ENCODE peak calls at places on chromosomes 2 and 18, in six cellular contexts. J, U, H, C, S and O are unnamed samples.

GRCh38 chr2:194723446-194723845 is 933.6 kb upstream of the SLC39A10 start:
- DNase-seq in J (no peak), U (no peak), H (no peak), C (no peak), S (no peak), O (no peak)

GRCh38 chr2:8677646-8678592 is 3.9 kb upstream of the ID2 start:
- DNase-seq in J (peak; percentile 34), U (peak; percentile 96), H (peak; percentile 73), C (peak; percentile 81), S (peak; percentile 49), O (no peak)

GRCh38 chr2:70851704-70852103 is 16.1 kb upstream of the CD207 start:
- DNase-seq in J (no peak), U (no peak), H (no peak), C (no peak), S (no peak), O (no peak)

GRCh38 chr18:75161629-75162028 is 47.3 kb downstream of the PTGR3 start:
- DNase-seq in J (peak; percentile 32), U (no peak), H (peak; percentile 53), C (peak; percentile 67), S (no peak), O (no peak)

GRCh38 chr2:17476060-17476459 is 42.2 kb downstream of the RAD51AP2 start:
- DNase-seq in J (no peak), U (no peak), H (no peak), C (no peak), S (no peak), O (no peak)

GRCh38 chr2:219056896-219057708 is 3.6 kb downstream of the IHH start:
- DNase-seq in J (no peak), U (peak; percentile 72), H (no peak), C (no peak), S (no peak), O (no peak)

GRCh38 chr18:35047697-35048292 is 6.6 kb downstream of the MAPRE2 start:
- DNase-seq in J (no peak), U (no peak), H (no peak), C (no peak), S (no peak), O (no peak)

GRCh38 chr2:149902104-149902503 is 314.5 kb upstream of the MMADHC start:
- DNase-seq in J (no peak), U (peak; percentile 46), H (no peak), C (no peak), S (no peak), O (no peak)

GRCh38 chr2:119085613-119086012 is 72.9 kb downstream of the C1QL2 start:
- DNase-seq in J (no peak), U (no peak), H (peak; percentile 38), C (no peak), S (no peak), O (no peak)

GRCh38 chr2:173966274-173967098 is 1.3 kb upstream of the SP3 start:
- DNase-seq in J (no peak), U (peak; percentile 62), H (no peak), C (no peak), S (no peak), O (no peak)

GRCh38 chr2:207143474-207144190 is 22.1 kb downstream of the KLF7 start:
- DNase-seq in J (no peak), U (peak; percentile 47), H (peak; percentile 52), C (peak; percentile 82), S (no peak), O (no peak)

GRCh38 chr2:102181919-102182635 is 4.7 kb upstream of the IL1RL2 start:
- DNase-seq in J (no peak), U (no peak), H (no peak), C (no peak), S (no peak), O (no peak)

GRCh38 chr2:55047677-55048299 is 2.5 kb downstream of the RTN4 start:
- DNase-seq in J (no peak), U (peak; percentile 45), H (no peak), C (peak; percentile 61), S (no peak), O (no peak)

GRCh38 chr2:9517118-9517782 is 38.4 kb downstream of the ADAM17 start:
- DNase-seq in J (no peak), U (no peak), H (no peak), C (no peak), S (no peak), O (no peak)

GRCh38 chr2:127052068-127052770 is 54.7 kb downstream of the BIN1 start:
- DNase-seq in J (no peak), U (peak; percentile 87), H (no peak), C (no peak), S (no peak), O (no peak)

GRCh38 chr2:125267683-125268082 is 1242.6 kb downstream of the CNTNAP5 start:
- DNase-seq in J (no peak), U (no peak), H (no peak), C (no peak), S (no peak), O (no peak)

GRCh38 chr2:160388464-160389263 is 104.9 kb downstream of the RBMS1 start:
- DNase-seq in J (no peak), U (no peak), H (peak; percentile 43), C (no peak), S (no peak), O (no peak)

DNA sequence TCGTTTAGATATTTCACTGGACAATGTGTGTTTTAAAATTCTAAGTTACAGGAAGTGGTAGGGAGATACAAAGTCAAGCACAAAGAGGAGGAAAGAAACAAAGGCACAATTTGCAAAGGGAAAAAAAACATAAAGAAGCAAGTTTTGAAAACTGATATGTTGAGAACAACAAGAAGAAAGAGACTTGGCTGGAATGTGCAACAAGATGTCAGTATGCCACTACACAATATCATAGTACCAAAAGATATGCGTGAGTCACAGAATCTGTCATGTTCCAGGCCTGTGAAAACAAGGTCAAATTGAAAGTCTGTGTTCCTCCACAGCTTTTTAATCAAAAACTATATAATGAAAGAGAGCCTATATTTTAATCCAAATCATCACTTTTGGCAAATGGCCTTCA is 12.0 kb downstream of the EXOC6B start:
- DNase-seq in J (no peak), U (peak; percentile 58), H (no peak), C (no peak), S (peak; percentile 43), O (no peak)
- H3K27ac ChIP-seq in J (no peak overlapping the region), U (no peak overlapping the region), H (no peak overlapping the region), C (peak overlapping the region; percentile 20), S (peak overlapping the region; percentile 51), O (no peak overlapping the region)

GRCh38 chr2:221501883-221502269 is 70.2 kb downstream of the EPHA4 start:
- DNase-seq in J (no peak), U (no peak), H (no peak), C (no peak), S (no peak), O (no peak)
- H3K4me3 ChIP-seq in J (no peak overlapping the region), U (peak overlapping the region; percentile 63), H (no peak overlapping the region), C (no peak overlapping the region), S (peak overlapping the region; percentile 10), O (no peak overlapping the region)

GRCh38 chr2:20592106-20593071 is 58.5 kb downstream of the HS1BP3 start:
- DNase-seq in J (no peak), U (no peak), H (no peak), C (peak; percentile 51), S (no peak), O (no peak)
- TF ChIP-seq CTCF in J (peak; percentile 20), U (no peak), H (no peak), C (no peak), S (peak; percentile 38), O (no peak)

DNA sequence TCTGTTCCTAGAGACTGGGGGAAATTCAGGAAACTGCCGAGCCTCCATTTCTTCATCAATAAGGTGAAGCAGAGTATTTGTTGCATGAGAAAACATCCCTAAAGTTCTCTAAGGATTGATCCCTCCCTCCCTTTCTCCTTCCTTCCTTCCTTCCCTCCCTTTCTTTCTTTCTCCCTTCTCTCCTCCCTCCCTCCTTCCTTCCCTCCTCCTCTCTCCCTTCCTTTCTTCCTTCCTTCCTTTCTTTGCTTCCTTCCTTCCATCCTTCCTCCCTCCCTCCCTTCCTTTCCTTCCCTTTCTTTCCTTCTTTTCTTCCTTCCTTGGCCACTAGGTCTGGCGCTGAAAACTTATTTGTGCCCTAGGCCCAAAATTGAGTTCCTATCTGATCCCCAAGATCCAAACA is 47.2 kb upstream of the PMAIP1 start:
- DNase-seq in J (no peak), U (no peak), H (no peak), C (no peak), S (no peak), O (no peak)
- H3K27ac ChIP-seq in J (no peak overlapping the region), U (no peak overlapping the region), H (no peak overlapping the region), C (no peak overlapping the region), S (no peak overlapping the region), O (no peak overlapping the region)

DNA sequence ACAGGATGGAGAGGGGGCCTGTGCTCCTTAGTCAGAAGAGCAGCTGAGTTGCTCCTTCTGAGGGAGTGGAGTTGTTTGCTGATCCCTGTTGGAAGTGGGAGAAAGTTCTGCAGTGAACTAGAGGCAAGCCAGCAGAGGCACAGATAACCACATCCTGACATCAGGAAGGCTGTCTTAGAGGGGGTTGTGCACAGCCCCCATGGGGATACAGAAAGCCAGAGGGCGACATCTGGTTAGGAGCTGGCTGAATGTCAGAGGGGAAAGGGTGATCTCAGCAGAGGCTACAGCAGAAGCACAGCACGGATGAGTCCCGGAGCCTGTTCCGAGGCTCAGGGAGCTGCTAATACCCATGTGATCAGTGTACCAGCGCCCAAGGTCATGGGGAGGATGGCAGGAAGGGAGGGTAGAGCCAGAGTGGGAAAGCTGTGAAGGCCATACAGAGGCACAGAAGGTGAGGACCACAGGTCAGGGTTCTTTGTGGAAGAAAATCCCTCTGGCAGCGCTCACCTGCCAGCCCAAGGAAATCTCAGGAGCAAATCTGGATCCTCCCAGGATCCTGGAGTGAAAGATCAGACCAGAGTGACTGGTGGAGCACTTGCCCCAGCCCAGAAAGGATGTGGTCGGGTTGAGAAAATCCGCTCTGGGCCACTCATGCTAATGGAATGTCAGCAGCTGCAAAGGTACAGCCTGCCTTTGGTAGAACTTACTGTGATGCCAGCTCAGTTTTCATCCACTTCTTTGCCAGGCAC is 111.8 kb downstream of the STPG4 start:
- DNase-seq in J (peak; percentile 83), U (peak; percentile 97), H (no peak), C (peak; percentile 94), S (peak; percentile 94), O (peak; percentile 85)
- H3K4me3 ChIP-seq in J (peak overlapping the region; percentile 25), U (peak overlapping the region; percentile 38), H (no peak overlapping the region), C (no peak overlapping the region), S (peak overlapping the region; percentile 26), O (peak overlapping the region; percentile 45)

GRCh38 chr18:76462326-76462694 is 32.7 kb downstream of the ZNF516 start:
- DNase-seq in J (no peak), U (peak; percentile 46), H (no peak), C (no peak), S (no peak), O (no peak)
- TF ChIP-seq CTCF in J (no peak), U (no peak), H (no peak), C (no peak), S (no peak), O (no peak)

DNA sequence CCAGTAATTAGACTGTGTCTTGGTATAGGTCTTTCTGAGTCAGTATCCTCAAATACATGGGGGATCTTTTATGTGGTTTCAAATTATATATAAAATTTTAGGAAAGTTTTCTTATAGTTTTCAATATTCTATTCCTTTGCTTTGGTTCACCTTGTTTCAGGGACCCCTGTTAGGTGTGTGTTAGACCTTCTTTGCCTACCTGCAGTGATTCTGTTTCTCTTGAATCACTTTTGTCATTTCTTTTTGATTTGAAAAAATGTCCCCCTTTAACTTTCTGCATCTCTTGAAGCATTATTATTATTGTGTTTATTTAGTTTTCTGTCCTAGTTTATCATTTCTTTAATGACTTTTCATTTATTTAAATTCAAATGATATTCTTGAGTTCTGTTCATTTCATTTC is 98.7 kb downstream of the FHOD3 start:
- DNase-seq in J (peak; percentile 15), U (no peak), H (no peak), C (no peak), S (no peak), O (no peak)
- H3K27ac ChIP-seq in J (no peak overlapping the region), U (no peak overlapping the region), H (no peak overlapping the region), C (no peak overlapping the region), S (no peak overlapping the region), O (no peak overlapping the region)